ENCODE peak calls at places on chromosomes 11 and 22, in ten cellular contexts. V, A, P, W, E, M, I, R, D and L are unnamed samples.

GRCh38 chr22:45597460-45598192 is 74.0 kb upstream of the ATXN10 start:
- DNase-seq in V (no peak), A (no peak), P (no peak), W (no peak), E (no peak), M (no peak), I (no peak), R (no peak), D (no peak), L (no peak)

GRCh38 chr11:3123761-3124733 is 41.1 kb downstream of the OSBPL5 start:
- DNase-seq in V (no peak), A (no peak), P (peak), W (no peak), E (peak), M (peak), I (no peak), R (peak), D (peak), L (no peak)

GRCh38 chr22:17977371-17977770 is 47.0 kb downstream of the MICAL3 start:
- DNase-seq in V (no peak), A (no peak), P (no peak), W (no peak), E (no peak), M (no peak), I (no peak), R (no peak), D (no peak), L (no peak)

GRCh38 chr11:42764936-42765335 is 546.9 kb upstream of the API5 start:
- DNase-seq in V (no peak), A (no peak), P (no peak), W (no peak), E (no peak), M (no peak), I (no peak), R (no peak), D (no peak), L (no peak)

GRCh38 chr22:41261541-41262249 is 21.0 kb upstream of the CHADL start:
- DNase-seq in V (no peak), A (no peak), P (no peak), W (no peak), E (no peak), M (no peak), I (no peak), R (no peak), D (no peak), L (no peak)

GRCh38 chr22:32058656-32059280 is 15.7 kb downstream of the SLC5A1 start:
- DNase-seq in V (no peak), A (no peak), P (no peak), W (no peak), E (no peak), M (peak), I (no peak), R (no peak), D (peak), L (no peak)

GRCh38 chr11:114559425-114560310 is at the start of gene NXPE1:
- DNase-seq in V (no peak), A (no peak), P (no peak), W (no peak), E (no peak), M (no peak), I (no peak), R (no peak), D (no peak), L (no peak)

GRCh38 chr22:30806391-30806861 is 111.8 kb downstream of the OSBP2 start:
- DNase-seq in V (no peak), A (no peak), P (peak), W (no peak), E (peak), M (peak), I (no peak), R (no peak), D (peak), L (no peak)

GRCh38 chr11:129610125-129610524 is 205.5 kb upstream of the TMEM45B start:
- DNase-seq in V (no peak), A (no peak), P (no peak), W (no peak), E (no peak), M (no peak), I (no peak), R (no peak), D (no peak), L (no peak)

GRCh38 chr11:67073908-67074307 is 17.3 kb downstream of the RHOD start:
- DNase-seq in V (no peak), A (no peak), P (no peak), W (no peak), E (no peak), M (no peak), I (no peak), R (no peak), D (no peak), L (no peak)

GRCh38 chr11:110196241-110196754 is 100.1 kb downstream of the RDX start:
- DNase-seq in V (no peak), A (no peak), P (peak), W (no peak), E (peak), M (peak), I (no peak), R (no peak), D (peak), L (no peak)

GRCh38 chr11:61611309-61611708 is 30.4 kb upstream of the SYT7 start:
- DNase-seq in V (no peak), A (no peak), P (no peak), W (no peak), E (no peak), M (no peak), I (no peak), R (no peak), D (no peak), L (no peak)

GRCh38 chr11:64239662-64240466 is 1.0 kb upstream of the FKBP2 start:
- DNase-seq in V (no peak), A (no peak), P (no peak), W (no peak), E (no peak), M (no peak), I (peak), R (no peak), D (no peak), L (no peak)

GRCh38 chr22:36775589-36775965 is 342 bp downstream of the IFT27 start:
- DNase-seq in V (peak), A (peak), P (no peak), W (no peak), E (peak), M (peak), I (no peak), R (no peak), D (peak), L (peak)

GRCh38 chr22:46860562-46860961 is 98.1 kb downstream of the TBC1D22A start:
- DNase-seq in V (no peak), A (no peak), P (no peak), W (no peak), E (no peak), M (no peak), I (no peak), R (no peak), D (no peak), L (peak)

GRCh38 chr11:46421257-46421880 is 29.8 kb upstream of the CHRM4 start:
- DNase-seq in V (no peak), A (no peak), P (no peak), W (no peak), E (no peak), M (no peak), I (no peak), R (no peak), D (no peak), L (no peak)

GRCh38 chr11:77106321-77106720 is 3.7 kb downstream of the OMP start:
- DNase-seq in V (no peak), A (no peak), P (peak), W (no peak), E (no peak), M (no peak), I (no peak), R (no peak), D (peak), L (no peak)

GRCh38 chr11:69287968-69288882 is 5.7 kb upstream of the MYEOV start:
- DNase-seq in V (no peak), A (no peak), P (no peak), W (no peak), E (no peak), M (no peak), I (no peak), R (no peak), D (no peak), L (no peak)

GRCh38 chr11:11157201-11157600 is 195.8 kb downstream of the CSNK2A3 start:
- DNase-seq in V (peak), A (peak), P (no peak), W (no peak), E (peak), M (peak), I (no peak), R (no peak), D (peak), L (no peak)

GRCh38 chr22:21766933-21767462 is 31.4 kb upstream of the YPEL1 start:
- DNase-seq in V (peak), A (no peak), P (no peak), W (peak), E (no peak), M (no peak), I (peak), R (no peak), D (no peak), L (peak)